ENCODE peak calls at places on chromosomes 3 and 15, in six cellular contexts. Q is endothelial cell of umbilical vein, A is HCT116, V is sigmoid colon, T is ovary, G is A549. U is an unnamed sample.
A peak's percentile ranks its signal among the peaks of the same experiment; 100 is the strongest.

GRCh38 chr3:62604301-62604700 is 231.0 kb upstream of the FEZF2 start:
- DNase-seq in G (peak; percentile 2), T (no peak), Q (peak; percentile 76), A (no peak), V (no peak), U (no peak)

GRCh38 chr3:148146947-148147346 is 550.8 kb upstream of the AGTR1 start:
- DNase-seq in T (no peak), V (no peak), Q (no peak), A (no peak), G (no peak), U (no peak)

GRCh38 chr3:58019343-58019742 is 11.1 kb downstream of the FLNB start:
- DNase-seq in G (no peak), Q (no peak), T (no peak), A (no peak), V (no peak), U (no peak)

GRCh38 chr3:125144653-125145314 is 67.8 kb downstream of the SLC12A8 start:
- DNase-seq in V (peak; percentile 48), T (no peak), A (no peak), Q (no peak), G (no peak), U (no peak)

GRCh38 chr3:141355242-141355641 is 13.1 kb upstream of the ZBTB38 start:
- DNase-seq in T (no peak), V (no peak), Q (no peak), G (no peak), A (no peak), U (no peak)

GRCh38 chr3:44954962-44955361 is 21.0 kb downstream of the ZDHHC3 start:
- DNase-seq in G (no peak), A (no peak), T (no peak), V (no peak), Q (peak; percentile 77), U (no peak)

GRCh38 chr3:46987485-46988401 is 8.3 kb downstream of the NBEAL2 start:
- DNase-seq in Q (peak; percentile 65), V (no peak), T (no peak), G (no peak), A (no peak), U (no peak)

GRCh38 chr3:122794483-122794778 is 438 bp upstream of the SLC49A4 start:
- DNase-seq in V (no peak), A (no peak), T (no peak), G (no peak), Q (no peak), U (no peak)

GRCh38 chr15:57640935-57641682 is 49.4 kb downstream of the MYZAP start:
- DNase-seq in G (peak; percentile 63), T (no peak), V (no peak), Q (peak; percentile 41), A (no peak), U (no peak)

GRCh38 chr15:65824031-65824743 is 32.1 kb upstream of the DENND4A start:
- DNase-seq in T (no peak), G (peak; percentile 88), Q (peak; percentile 85), A (peak; percentile 58), V (peak; percentile 76), U (peak; percentile 71)

GRCh38 chr3:55030938-55031337 is 103.1 kb upstream of the LRTM1 start:
- DNase-seq in A (no peak), T (no peak), Q (no peak), V (no peak), G (no peak), U (no peak)

GRCh38 chr15:57927091-57927631 is 138.3 kb downstream of the ALDH1A2 start:
- DNase-seq in G (no peak), V (no peak), Q (no peak), T (no peak), A (no peak), U (no peak)

GRCh38 chr3:30353711-30354467 is 252.5 kb upstream of the TGFBR2 start:
- DNase-seq in Q (no peak), G (no peak), V (no peak), A (no peak), T (no peak), U (no peak)

GRCh38 chr3:45547202-45547701 is 47.3 kb upstream of the LIMD1 start:
- DNase-seq in V (no peak), G (no peak), A (no peak), T (no peak), Q (no peak), U (no peak)

GRCh38 chr3:70076394-70076793 is 76.9 kb downstream of the SAMMSON start:
- DNase-seq in V (no peak), T (no peak), G (no peak), Q (no peak), A (no peak), U (no peak)

GRCh38 chr15:93866441-93866840 is 364.9 kb upstream of the MCTP2 start:
- DNase-seq in Q (no peak), T (no peak), A (no peak), V (no peak), G (no peak), U (no peak)

GRCh38 chr15:78928616-78929093 is 16.2 kb downstream of the CTSH start:
- DNase-seq in T (peak; percentile 36), A (no peak), G (no peak), V (no peak), Q (no peak), U (no peak)

GRCh38 chr3:40780341-40780800 is 255.6 kb downstream of the ZNF621 start:
- DNase-seq in Q (peak; percentile 8), A (no peak), T (peak; percentile 67), G (no peak), V (peak; percentile 92), U (peak; percentile 81)

GRCh38 chr3:24237971-24238767 is 256.5 kb downstream of the THRB start:
- DNase-seq in G (peak; percentile 65), A (peak; percentile 75), V (no peak), T (no peak), Q (peak; percentile 78), U (peak; percentile 72)

GRCh38 chr3:22942988-22943387 is 260.1 kb upstream of the UBE2E2 start:
- DNase-seq in T (no peak), A (no peak), G (no peak), Q (no peak), V (no peak), U (no peak)

GRCh38 chr3:53536282-53536681 is 41.9 kb downstream of the CACNA1D start:
- DNase-seq in T (no peak), G (no peak), Q (no peak), A (no peak), V (no peak), U (no peak)

GRCh38 chr3:64763980-64764379 is 76.2 kb upstream of the ADAMTS9 start:
- DNase-seq in T (no peak), Q (no peak), V (no peak), A (no peak), G (no peak), U (no peak)

GRCh38 chr3:132593241-132593949 is 3.7 kb upstream of the ACKR4 start:
- DNase-seq in Q (no peak), A (no peak), T (no peak), V (no peak), G (no peak), U (no peak)

GRCh38 chr15:43505723-43506122 is 11.7 kb upstream of the MAP1A start:
- DNase-seq in G (no peak), A (no peak), Q (no peak), T (no peak), V (no peak), U (no peak)

GRCh38 chr3:140922634-140923033 is 19.0 kb upstream of the SLC25A36 start:
- DNase-seq in V (no peak), G (peak; percentile 30), T (no peak), A (no peak), Q (peak; percentile 11), U (no peak)

GRCh38 chr3:15271785-15272381 is 60.5 kb downstream of the SH3BP5 start:
- DNase-seq in V (peak; percentile 80), T (no peak), G (no peak), A (no peak), Q (no peak), U (peak; percentile 32)

GRCh38 chr3:128188958-128189357 is 35.7 kb downstream of the EEFSEC start:
- DNase-seq in A (no peak), V (no peak), Q (no peak), T (no peak), G (no peak), U (no peak)

GRCh38 chr3:169923189-169923588 is 11.8 kb downstream of the SAMD7 start:
- DNase-seq in T (peak; percentile 63), Q (no peak), V (no peak), A (no peak), G (no peak), U (peak; percentile 95)

GRCh38 chr15:44033894-44034293 is 161.2 kb downstream of the FRMD5 start:
- DNase-seq in G (no peak), T (no peak), V (no peak), A (peak; percentile 16), Q (peak; percentile 94), U (peak; percentile 48)

GRCh38 chr3:107999215-107999775 is 91.5 kb downstream of the CD47 start:
- DNase-seq in T (no peak), G (no peak), A (no peak), V (no peak), Q (no peak), U (no peak)

GRCh38 chr15:80561500-80561899 is 133.6 kb upstream of the ABHD17C start:
- DNase-seq in A (no peak), T (no peak), Q (no peak), G (no peak), V (no peak), U (no peak)

GRCh38 chr15:25176991-25177954 is 222.5 kb downstream of the SNRPN start:
- DNase-seq in Q (no peak), G (no peak), T (peak; percentile 16), A (no peak), V (peak; percentile 58), U (peak; percentile 8)

GRCh38 chr15:67175643-67176071 is 78.8 kb downstream of the AAGAB start:
- DNase-seq in Q (peak; percentile 54), V (peak; percentile 83), T (peak; percentile 35), A (no peak), G (no peak), U (peak; percentile 37)

GRCh38 chr3:152662157-152662556 is 172.8 kb upstream of the P2RY1 start:
- DNase-seq in A (no peak), G (no peak), Q (no peak), V (no peak), T (no peak), U (no peak)
- TF ChIP-seq CTCF in A (peak; percentile 18), G (no peak), Q (no peak), V (no peak), T (no peak), U (no peak)

GRCh38 chr3:16520636-16521579 is 7.4 kb upstream of the RFTN1 start:
- DNase-seq in T (no peak), V (no peak), A (no peak), G (no peak), Q (no peak), U (no peak)
- TF ChIP-seq POLR2A in T (no peak), V (no peak), A (no peak), G (no peak), Q (no peak), U (no peak)

GRCh38 chr15:40277472-40277871 is 5.4 kb downstream of the ANKRD63 start:
- DNase-seq in A (no peak), V (no peak), Q (no peak), T (no peak), G (no peak), U (no peak)
- H3K27ac ChIP-seq in A (no peak overlapping the region), V (no peak overlapping the region), Q (no peak overlapping the region), T (no peak overlapping the region), G (no peak overlapping the region), U (peak overlapping the region; percentile 43)

DNA sequence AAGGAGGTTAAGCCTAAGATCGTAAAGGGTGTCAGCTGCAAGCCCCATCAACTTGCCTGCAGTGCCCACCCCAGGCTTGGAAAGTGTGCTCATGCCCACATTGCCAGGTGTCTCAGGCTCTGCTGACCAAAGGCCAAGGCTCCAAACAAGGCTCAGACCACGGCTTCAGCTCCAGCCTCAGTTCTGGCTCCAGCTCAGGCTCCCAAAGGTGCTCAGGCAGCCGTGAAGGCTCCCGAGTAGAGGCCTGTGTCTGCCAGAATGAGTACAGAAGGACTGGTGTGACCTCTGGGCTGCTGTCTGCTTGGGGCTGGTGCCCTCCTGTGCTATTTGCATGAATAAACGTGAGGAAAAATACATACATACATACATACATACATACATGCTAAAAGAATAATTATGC is 27.9 kb upstream of the UACA start:
- DNase-seq in T (no peak), V (no peak), Q (no peak), G (no peak), A (no peak), U (no peak)
- TF ChIP-seq CTCF in T (no peak), V (no peak), Q (no peak), G (no peak), A (no peak), U (no peak)

U was measured in testis.